ENCODE peak calls at places on chromosomes 5 and 9, in eight cellular contexts. G is lung, X is NCI-H1105, I is cardiac septum, J is HTR-8/SVneo, R is colonic mucosa, A is NCI-H510A treated with DMSO at 0.1 percent for 48 hours, W is dermis blood vessel endothelial cell. E is an unnamed sample.

GRCh38 chr5:15031180-15031579 is 159.6 kb upstream of the ANKH start:
- DNase-seq in G (no peak), I (no peak), X (no peak), W (no peak), R (no peak), J (no peak), A (no peak), E (no peak)

GRCh38 chr5:174723315-174723978 is 935 bp upstream of the MSX2 start:
- DNase-seq in W (no peak), J (no peak), X (no peak), A (no peak), G (no peak), R (no peak), I (no peak), E (no peak)

GRCh38 chr9:70260606-70261005 is 1.8 kb downstream of the SMC5 start:
- DNase-seq in J (no peak), G (no peak), X (no peak), A (no peak), I (no peak), R (no peak), W (no peak), E (no peak)

GRCh38 chr9:112505607-112506006 is 19.0 kb downstream of the KIAA1958 start:
- DNase-seq in I (no peak), W (no peak), X (no peak), A (no peak), R (peak; percentile 22), J (no peak), G (no peak), E (no peak)

GRCh38 chr9:125632321-125633115 is 74.5 kb downstream of the MAPKAP1 start:
- DNase-seq in W (peak; percentile 34), J (no peak), G (no peak), A (peak; percentile 92), R (peak; percentile 25), I (no peak), X (no peak), E (no peak)

GRCh38 chr5:65482280-65482726 is 583 bp upstream of the ADAMTS6 start:
- DNase-seq in I (no peak), W (peak; percentile 53), R (no peak), A (peak; percentile 33), X (no peak), G (no peak), J (no peak), E (no peak)

GRCh38 chr9:18447131-18447530 is 26.8 kb upstream of the ADAMTSL1 start:
- DNase-seq in I (no peak), R (no peak), G (no peak), A (no peak), X (no peak), W (no peak), J (no peak), E (no peak)

GRCh38 chr5:65926276-65926761 is at the start of gene ERBIN:
- DNase-seq in J (no peak), G (peak; percentile 87), A (peak; percentile 13), I (peak; percentile 92), R (peak; percentile 89), X (no peak), W (peak; percentile 93), E (no peak)

GRCh38 chr5:133828727-133829126 is 139.7 kb downstream of the C5orf15 start:
- DNase-seq in J (no peak), X (no peak), R (no peak), G (no peak), A (peak; percentile 30), W (no peak), I (peak; percentile 26), E (no peak)

GRCh38 chr5:21693591-21693990 is 1159.6 kb downstream of the CDH12 start:
- DNase-seq in W (no peak), R (no peak), X (no peak), A (no peak), J (no peak), I (no peak), G (no peak), E (no peak)

GRCh38 chr5:1174122-1174936 is 27.1 kb upstream of the SLC6A19 start:
- DNase-seq in G (peak; percentile 61), I (no peak), W (peak; percentile 80), R (peak; percentile 70), X (no peak), A (peak; percentile 91), J (peak; percentile 88), E (peak; percentile 55)

GRCh38 chr5:10588109-10588775 is 24.4 kb downstream of the ANKRD33B start:
- DNase-seq in G (no peak), A (no peak), I (no peak), W (no peak), R (no peak), J (no peak), X (no peak), E (no peak)

GRCh38 chr9:3240651-3241268 is 285.0 kb downstream of the RFX3 start:
- DNase-seq in W (peak; percentile 84), A (peak; percentile 66), X (peak; percentile 47), G (peak; percentile 66), I (no peak), R (peak; percentile 60), J (peak; percentile 46), E (no peak)

GRCh38 chr9:87684627-87685204 is 41.2 kb upstream of the CTSL start:
- DNase-seq in W (peak; percentile 63), R (peak; percentile 73), I (no peak), J (peak; percentile 61), A (peak; percentile 2), G (peak; percentile 53), X (peak; percentile 33), E (no peak)

GRCh38 chr5:156121234-156121633 is 205.7 kb upstream of the SGCD start:
- DNase-seq in A (no peak), G (no peak), X (no peak), J (no peak), W (no peak), R (no peak), I (no peak), E (no peak)

GRCh38 chr9:73093740-73094379 is 57.8 kb upstream of the ANXA1 start:
- DNase-seq in G (no peak), J (no peak), R (no peak), W (peak; percentile 20), I (no peak), X (no peak), A (no peak), E (no peak)

GRCh38 chr9:110619831-110620230 is 40.3 kb upstream of the SVEP1 start:
- DNase-seq in X (no peak), W (no peak), R (no peak), I (no peak), J (no peak), A (no peak), G (no peak), E (no peak)

GRCh38 chr5:131417240-131417869 is 153.5 kb downstream of the CDC42SE2 start:
- DNase-seq in G (peak; percentile 66), I (no peak), J (peak; percentile 62), X (peak; percentile 43), R (peak; percentile 85), A (peak; percentile 63), W (peak; percentile 88), E (no peak)

GRCh38 chr5:56126487-56127179 is 106.5 kb downstream of the ANKRD55 start:
- DNase-seq in R (no peak), J (no peak), I (no peak), A (no peak), X (peak; percentile 3), W (peak; percentile 96), G (no peak), E (no peak)

GRCh38 chr5:105953616-105954015 is 1717.1 kb downstream of the EFNA5 start:
- DNase-seq in I (no peak), J (no peak), G (no peak), X (peak; percentile 44), R (no peak), A (peak; percentile 37), W (no peak), E (no peak)

GRCh38 chr5:125058185-125058826 is 311.9 kb upstream of the ZNF608 start:
- DNase-seq in I (no peak), J (no peak), W (peak; percentile 46), G (no peak), A (peak; percentile 77), R (no peak), X (peak; percentile 60), E (no peak)

GRCh38 chr5:131679911-131680310 is 44.9 kb upstream of the RAPGEF6 start:
- DNase-seq in X (no peak), G (no peak), A (no peak), R (no peak), I (no peak), W (no peak), J (no peak), E (no peak)

GRCh38 chr5:154850255-154851062 is at the start of gene FAXDC2:
- DNase-seq in X (no peak), W (peak; percentile 81), A (no peak), I (peak; percentile 89), G (peak; percentile 70), R (peak; percentile 60), J (peak; percentile 86), E (no peak)

GRCh38 chr5:142364251-142365145 is 39.7 kb upstream of the SPRY4 start:
- DNase-seq in J (no peak), I (peak; percentile 82), R (no peak), W (peak; percentile 65), A (peak; percentile 80), X (peak; percentile 78), G (no peak), E (no peak)

GRCh38 chr5:127549551-127549950 is 32.1 kb downstream of the PRRC1 start:
- DNase-seq in R (no peak), X (no peak), W (no peak), I (no peak), J (no peak), G (no peak), A (no peak), E (no peak)

GRCh38 chr5:83877911-83878706 is 157.5 kb upstream of the HAPLN1 start:
- DNase-seq in W (no peak), J (no peak), G (no peak), X (no peak), A (no peak), I (no peak), R (no peak), E (no peak)

GRCh38 chr5:179824745-179825112 is 4.0 kb downstream of the SQSTM1 start:
- DNase-seq in G (no peak), I (no peak), W (no peak), R (no peak), J (no peak), X (no peak), A (no peak), E (peak; percentile 27)

GRCh38 chr5:129241755-129242154 is 147.2 kb downstream of the ISOC1 start:
- DNase-seq in W (no peak), R (no peak), J (no peak), G (no peak), I (no peak), A (no peak), X (no peak), E (no peak)

GRCh38 chr5:145906401-145906800 is 30.0 kb upstream of the SH3RF2 start:
- DNase-seq in I (no peak), X (no peak), G (no peak), A (no peak), J (no peak), W (no peak), R (no peak), E (no peak)

GRCh38 chr5:90941002-90941720 is 382.6 kb downstream of the ADGRV1 start:
- DNase-seq in G (no peak), J (no peak), W (no peak), I (no peak), X (peak; percentile 32), A (no peak), R (no peak), E (no peak)

GRCh38 chr9:70484232-70485130 is 70.0 kb upstream of the KLF9 start:
- DNase-seq in J (peak; percentile 75), W (peak; percentile 90), A (peak; percentile 41), R (peak; percentile 57), G (no peak), X (no peak), I (no peak), E (no peak)

GRCh38 chr5:139651863-139652787 is 4.0 kb downstream of the CXXC5 start:
- DNase-seq in J (peak; percentile 70), X (no peak), R (peak; percentile 88), W (peak; percentile 65), A (no peak), I (peak; percentile 88), G (peak; percentile 72), E (peak; percentile 81)

GRCh38 chr5:80959768-80960442 is at the start of gene RASGRF2:
- DNase-seq in A (peak; percentile 11), G (peak; percentile 36), R (peak; percentile 66), J (peak; percentile 32), I (no peak), X (no peak), W (peak; percentile 60), E (no peak)

GRCh38 chr5:151745071-151745705 is 13.2 kb downstream of the ATOX1 start:
- DNase-seq in J (peak; percentile 45), A (no peak), W (peak; percentile 89), R (no peak), I (no peak), G (peak; percentile 29), X (no peak), E (no peak)